ENCODE peak calls at places on chromosomes 1 and 21, in six cellular contexts. One of them, this sample, is unnamed.

GRCh38 chr1:183580281-183580682 is 10.0 kb downstream of the NCF2 start:
- DNase-seq in stomach: no peak
- DNase-seq in lower lobe of right lung: no peak
- DNase-seq in retinal pigment epithelial cell: no peak
- DNase-seq in AG09309: no peak
- DNase-seq in fibroblast of lung: no peak
- DNase-seq in this sample: no peak

GRCh38 chr1:210344706-210345105 is 16.0 kb downstream of the HHAT start:
- DNase-seq in stomach: no peak
- DNase-seq in lower lobe of right lung: no peak
- DNase-seq in retinal pigment epithelial cell: no peak
- DNase-seq in AG09309: no peak
- DNase-seq in fibroblast of lung: peak; percentile 24
- DNase-seq in this sample: no peak

GRCh38 chr1:93735722-93736121 is 54.1 kb upstream of the BCAR3 start:
- DNase-seq in stomach: no peak
- DNase-seq in lower lobe of right lung: no peak
- DNase-seq in retinal pigment epithelial cell: no peak
- DNase-seq in AG09309: peak; percentile 57
- DNase-seq in fibroblast of lung: peak; percentile 58
- DNase-seq in this sample: peak; percentile 26

GRCh38 chr1:155569988-155570592 is 7.5 kb upstream of the ASH1L start:
- DNase-seq in stomach: no peak
- DNase-seq in lower lobe of right lung: no peak
- DNase-seq in retinal pigment epithelial cell: no peak
- DNase-seq in AG09309: no peak
- DNase-seq in fibroblast of lung: peak; percentile 77
- DNase-seq in this sample: no peak

GRCh38 chr1:77412069-77412793 is 130.4 kb downstream of the AK5 start:
- DNase-seq in stomach: no peak
- DNase-seq in lower lobe of right lung: no peak
- DNase-seq in retinal pigment epithelial cell: no peak
- DNase-seq in AG09309: peak; percentile 62
- DNase-seq in fibroblast of lung: peak; percentile 62
- DNase-seq in this sample: peak; percentile 35

GRCh38 chr1:152410599-152410998 is 3.5 kb downstream of the CRNN start:
- DNase-seq in stomach: no peak
- DNase-seq in lower lobe of right lung: peak; percentile 64
- DNase-seq in retinal pigment epithelial cell: no peak
- DNase-seq in AG09309: no peak
- DNase-seq in fibroblast of lung: no peak
- DNase-seq in this sample: no peak

GRCh38 chr1:232016636-232017035 is 390.0 kb downstream of the DISC1 start:
- DNase-seq in stomach: no peak
- DNase-seq in lower lobe of right lung: no peak
- DNase-seq in retinal pigment epithelial cell: no peak
- DNase-seq in AG09309: no peak
- DNase-seq in fibroblast of lung: peak; percentile 55
- DNase-seq in this sample: no peak

GRCh38 chr1:21302747-21303715 is 12.8 kb upstream of the ECE1 start:
- DNase-seq in stomach: no peak
- DNase-seq in lower lobe of right lung: no peak
- DNase-seq in retinal pigment epithelial cell: no peak
- DNase-seq in AG09309: peak; percentile 67
- DNase-seq in fibroblast of lung: peak; percentile 78
- DNase-seq in this sample: peak; percentile 97

GRCh38 chr1:246269466-246269865 is 237.6 kb downstream of the SMYD3 start:
- DNase-seq in stomach: no peak
- DNase-seq in lower lobe of right lung: no peak
- DNase-seq in retinal pigment epithelial cell: no peak
- DNase-seq in AG09309: no peak
- DNase-seq in fibroblast of lung: no peak
- DNase-seq in this sample: no peak

GRCh38 chr21:33901421-33902288 is 13.9 kb downstream of the ATP5PO start:
- DNase-seq in stomach: no peak
- DNase-seq in lower lobe of right lung: no peak
- DNase-seq in retinal pigment epithelial cell: no peak
- DNase-seq in AG09309: peak; percentile 32
- DNase-seq in fibroblast of lung: peak; percentile 63
- DNase-seq in this sample: peak; percentile 45

GRCh38 chr1:151327223-151327902 is at the start of gene PI4KB:
- DNase-seq in stomach: peak; percentile 90
- DNase-seq in lower lobe of right lung: peak; percentile 91
- DNase-seq in retinal pigment epithelial cell: peak; percentile 94
- DNase-seq in AG09309: peak; percentile 93
- DNase-seq in fibroblast of lung: peak; percentile 99
- DNase-seq in this sample: peak; percentile 95

GRCh38 chr1:25492323-25492722 is 51.1 kb upstream of the LDLRAP1 start:
- DNase-seq in stomach: no peak
- DNase-seq in lower lobe of right lung: no peak
- DNase-seq in retinal pigment epithelial cell: no peak
- DNase-seq in AG09309: no peak
- DNase-seq in fibroblast of lung: no peak
- DNase-seq in this sample: no peak

GRCh38 chr21:33817663-33818433 is 97.8 kb downstream of the ATP5PO start:
- DNase-seq in stomach: no peak
- DNase-seq in lower lobe of right lung: no peak
- DNase-seq in retinal pigment epithelial cell: no peak
- DNase-seq in AG09309: no peak
- DNase-seq in fibroblast of lung: no peak
- DNase-seq in this sample: no peak

GRCh38 chr1:2796890-2797740 is 4.4 kb downstream of the TTC34 start:
- DNase-seq in stomach: no peak
- DNase-seq in lower lobe of right lung: peak; percentile 30
- DNase-seq in retinal pigment epithelial cell: no peak
- DNase-seq in AG09309: no peak
- DNase-seq in fibroblast of lung: no peak
- DNase-seq in this sample: no peak

GRCh38 chr21:38955495-38955894 is 149.8 kb downstream of the ETS2 start:
- DNase-seq in stomach: peak; percentile 39
- DNase-seq in lower lobe of right lung: no peak
- DNase-seq in retinal pigment epithelial cell: peak; percentile 59
- DNase-seq in AG09309: no peak
- DNase-seq in fibroblast of lung: peak; percentile 61
- DNase-seq in this sample: no peak

GRCh38 chr1:228015276-228016180 is 8.7 kb downstream of the WNT3A start:
- DNase-seq in stomach: no peak
- DNase-seq in lower lobe of right lung: peak; percentile 40
- DNase-seq in retinal pigment epithelial cell: no peak
- DNase-seq in AG09309: peak; percentile 8
- DNase-seq in fibroblast of lung: no peak
- DNase-seq in this sample: no peak

GRCh38 chr21:46157396-46157986 is 2.1 kb upstream of the FTCD start:
- DNase-seq in stomach: no peak
- DNase-seq in lower lobe of right lung: no peak
- DNase-seq in retinal pigment epithelial cell: no peak
- DNase-seq in AG09309: no peak
- DNase-seq in fibroblast of lung: no peak
- DNase-seq in this sample: no peak

GRCh38 chr1:56120021-56120420 is 459.3 kb downstream of the PLPP3 start:
- DNase-seq in stomach: no peak
- DNase-seq in lower lobe of right lung: no peak
- DNase-seq in retinal pigment epithelial cell: no peak
- DNase-seq in AG09309: no peak
- DNase-seq in fibroblast of lung: peak; percentile 41
- DNase-seq in this sample: no peak

GRCh38 chr1:170176772-170177171 is 31.0 kb downstream of the NTMT2 start:
- DNase-seq in stomach: no peak
- DNase-seq in lower lobe of right lung: no peak
- DNase-seq in retinal pigment epithelial cell: no peak
- DNase-seq in AG09309: no peak
- DNase-seq in fibroblast of lung: no peak
- DNase-seq in this sample: no peak

GRCh38 chr1:4786061-4786460 is 131.7 kb downstream of the AJAP1 start:
- DNase-seq in stomach: no peak
- DNase-seq in lower lobe of right lung: no peak
- DNase-seq in retinal pigment epithelial cell: no peak
- DNase-seq in AG09309: no peak
- DNase-seq in fibroblast of lung: no peak
- DNase-seq in this sample: no peak

GRCh38 chr1:227887697-227888403 is 59.9 kb downstream of the WNT9A start:
- DNase-seq in stomach: peak; percentile 41
- DNase-seq in lower lobe of right lung: peak; percentile 70
- DNase-seq in retinal pigment epithelial cell: no peak
- DNase-seq in AG09309: no peak
- DNase-seq in fibroblast of lung: peak; percentile 15
- DNase-seq in this sample: no peak

GRCh38 chr1:225877570-225877969 is 4.6 kb downstream of the TMEM63A start:
- DNase-seq in stomach: peak; percentile 76
- DNase-seq in lower lobe of right lung: peak; percentile 54
- DNase-seq in retinal pigment epithelial cell: no peak
- DNase-seq in AG09309: no peak
- DNase-seq in fibroblast of lung: peak; percentile 45
- DNase-seq in this sample: no peak

GRCh38 chr1:3018576-3018975 is 2.7 kb upstream of the ACTRT2 start:
- DNase-seq in stomach: no peak
- DNase-seq in lower lobe of right lung: peak; percentile 39
- DNase-seq in retinal pigment epithelial cell: no peak
- DNase-seq in AG09309: no peak
- DNase-seq in fibroblast of lung: no peak
- DNase-seq in this sample: no peak

DNA sequence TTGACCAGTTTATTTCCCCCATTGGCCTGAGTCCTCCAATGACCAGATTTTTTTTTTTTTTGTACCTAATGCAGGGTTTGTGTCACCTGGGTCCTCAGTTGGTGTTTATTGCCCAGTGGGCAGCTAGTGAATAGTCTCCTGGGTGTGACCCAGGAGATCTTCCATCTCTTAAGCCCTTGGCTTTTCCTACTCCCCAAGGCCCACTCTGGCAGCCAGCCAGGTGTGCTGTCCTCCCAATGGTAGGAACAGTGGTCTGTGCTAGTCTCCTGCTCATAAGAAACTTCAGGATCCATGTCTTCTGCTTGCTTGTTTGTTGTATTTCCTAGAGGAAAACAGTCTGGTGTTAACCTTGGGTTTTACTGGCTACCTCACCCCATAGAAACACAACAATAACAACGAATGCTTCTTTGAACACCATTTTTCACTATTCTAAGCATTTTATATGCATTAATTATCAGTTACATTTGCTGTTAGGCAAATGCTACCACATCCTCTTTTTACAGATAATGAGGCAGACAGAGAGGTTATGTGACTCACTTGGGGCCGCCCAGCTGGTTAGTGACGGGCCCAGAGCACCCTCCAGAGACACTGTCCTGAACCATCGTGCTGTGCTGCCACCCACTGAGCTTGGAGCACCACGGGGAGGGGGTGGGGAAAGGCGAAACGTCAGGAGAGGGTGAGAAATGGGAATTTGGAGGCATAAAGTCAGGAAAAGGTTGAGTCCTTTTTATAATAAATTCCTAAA is 107.5 kb downstream of the HIVEP3 start:
- DNase-seq in stomach: no peak
- DNase-seq in lower lobe of right lung: peak; percentile 65
- DNase-seq in retinal pigment epithelial cell: no peak
- DNase-seq in AG09309: no peak
- DNase-seq in fibroblast of lung: peak; percentile 22
- DNase-seq in this sample: no peak
- TF ChIP-seq CTCF in stomach: no peak
- TF ChIP-seq CTCF in lower lobe of right lung: no peak
- TF ChIP-seq CTCF in retinal pigment epithelial cell: no peak
- TF ChIP-seq CTCF in AG09309: peak; percentile 2
- TF ChIP-seq CTCF in fibroblast of lung: no peak
- TF ChIP-seq CTCF in this sample: no peak

GRCh38 chr1:244231572-244232315 is 180.7 kb downstream of the ZBTB18 start:
- DNase-seq in stomach: peak; percentile 46
- DNase-seq in lower lobe of right lung: no peak
- DNase-seq in retinal pigment epithelial cell: no peak
- DNase-seq in AG09309: no peak
- DNase-seq in fibroblast of lung: no peak
- DNase-seq in this sample: no peak
- H3K4me3 ChIP-seq in stomach: peak overlapping the region; percentile 35
- H3K4me3 ChIP-seq in lower lobe of right lung: peak overlapping the region; percentile 13
- H3K4me3 ChIP-seq in retinal pigment epithelial cell: peak overlapping the region; percentile 27
- H3K4me3 ChIP-seq in AG09309: peak overlapping the region; percentile 27
- H3K4me3 ChIP-seq in fibroblast of lung: peak overlapping the region; percentile 30
- H3K4me3 ChIP-seq in this sample: peak overlapping the region; percentile 24

DNA sequence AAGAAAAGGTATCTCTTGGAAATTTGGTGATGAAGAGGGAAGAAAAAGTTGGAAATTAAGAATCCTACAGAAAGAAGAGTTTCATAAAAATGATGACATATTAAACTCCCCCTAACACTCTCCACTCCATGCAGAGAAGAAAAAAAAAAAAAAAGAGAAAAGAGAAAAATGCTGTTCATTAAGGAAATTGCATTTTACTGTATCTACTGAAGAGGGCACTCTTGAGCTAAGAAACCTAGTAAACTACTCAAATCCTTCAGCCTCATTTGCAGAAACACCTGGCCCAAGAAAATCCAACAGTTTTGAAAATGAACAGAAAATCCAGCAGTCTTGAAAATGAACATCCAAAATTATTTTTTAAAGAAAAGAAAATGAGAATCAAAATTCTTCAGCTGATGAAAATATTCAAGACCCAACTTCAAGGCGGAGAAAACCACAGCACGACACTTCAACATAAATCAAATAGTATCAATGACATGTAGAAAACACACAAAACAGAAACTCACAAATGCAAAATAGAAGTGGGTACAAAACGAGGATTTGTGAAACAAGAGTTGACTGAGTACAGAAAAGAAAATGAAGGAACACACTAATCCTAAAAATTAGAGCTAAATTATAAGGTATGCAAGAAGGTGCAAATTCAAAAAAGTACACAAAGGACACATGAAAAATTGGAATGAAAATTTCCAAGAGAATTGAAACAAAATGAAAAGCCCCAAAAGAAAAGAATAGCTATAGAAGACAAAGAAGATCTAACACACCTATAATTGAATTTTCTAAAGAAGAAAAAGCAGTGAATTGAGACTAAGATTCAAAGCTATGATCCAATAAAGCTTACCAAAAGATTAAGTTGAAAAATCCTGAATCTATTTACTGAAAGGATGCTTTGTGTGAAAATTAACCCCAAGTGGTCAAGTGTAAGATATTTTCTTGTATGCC is 73.2 kb upstream of the DNAJC6 start:
- DNase-seq in stomach: no peak
- DNase-seq in lower lobe of right lung: no peak
- DNase-seq in retinal pigment epithelial cell: no peak
- DNase-seq in AG09309: no peak
- DNase-seq in fibroblast of lung: peak; percentile 54
- DNase-seq in this sample: no peak
- TF ChIP-seq CTCF in stomach: peak; percentile 37
- TF ChIP-seq CTCF in lower lobe of right lung: peak; percentile 56
- TF ChIP-seq CTCF in retinal pigment epithelial cell: peak; percentile 55
- TF ChIP-seq CTCF in AG09309: peak; percentile 52
- TF ChIP-seq CTCF in fibroblast of lung: peak; percentile 38
- TF ChIP-seq CTCF in this sample: peak; percentile 44

DNA sequence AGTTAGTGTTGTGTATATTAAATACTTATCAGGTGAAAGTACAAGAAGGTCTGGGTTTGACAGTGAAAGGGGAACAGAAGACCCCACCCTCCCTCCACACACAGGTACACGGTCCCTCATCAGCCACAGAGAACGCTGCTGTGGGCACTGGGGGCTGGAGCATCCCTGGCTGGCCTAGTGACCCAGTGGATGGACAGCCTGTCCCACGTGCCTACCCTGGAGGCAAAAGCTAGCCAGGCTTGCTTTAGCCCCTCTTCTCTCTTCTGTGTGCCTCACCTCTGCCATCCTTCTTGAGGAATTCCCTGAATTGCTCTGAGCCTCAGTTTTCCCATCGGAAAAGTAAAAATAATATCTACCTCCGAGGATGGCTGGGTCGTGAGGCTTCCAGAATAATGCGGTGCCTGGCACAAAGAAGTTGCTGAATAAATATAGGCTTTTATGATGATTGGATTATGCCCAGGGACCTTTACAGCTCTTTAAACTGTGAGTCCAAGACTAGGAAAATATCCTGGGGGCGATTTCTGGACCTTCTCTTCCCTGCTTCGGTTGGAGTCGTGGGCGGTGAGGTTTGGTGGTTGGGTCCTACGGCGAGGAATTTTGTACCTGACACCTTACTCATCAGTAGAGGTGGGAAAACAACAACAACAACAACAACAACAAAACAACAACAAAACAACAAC is 918 bp downstream of the IFNLR1 start:
- DNase-seq in stomach: no peak
- DNase-seq in lower lobe of right lung: no peak
- DNase-seq in retinal pigment epithelial cell: no peak
- DNase-seq in AG09309: no peak
- DNase-seq in fibroblast of lung: no peak
- DNase-seq in this sample: no peak
- H3K4me3 ChIP-seq in stomach: peak overlapping the region; percentile 67
- H3K4me3 ChIP-seq in lower lobe of right lung: peak overlapping the region; percentile 66
- H3K4me3 ChIP-seq in retinal pigment epithelial cell: peak overlapping the region; percentile 70
- H3K4me3 ChIP-seq in AG09309: no peak overlapping the region
- H3K4me3 ChIP-seq in fibroblast of lung: no peak overlapping the region
- H3K4me3 ChIP-seq in this sample: no peak overlapping the region

This sample was measured in HFF-Myc.